ENCODE peak calls at places on chromosomes 1 and 21, in four cellular contexts. R is HepG2, K is HCT116, G is GM12878. P is an unnamed sample.

GRCh38 chr1:182304218-182305016 is 87.2 kb downstream of the GLUL start:
- DNase-seq in R (no peak), K (no peak), G (no peak), P (no peak)

GRCh38 chr1:156591432-156592157 is at the start of gene NAXE:
- DNase-seq in R (peak), K (no peak), G (no peak), P (peak)

GRCh38 chr1:17732475-17732874 is 22.7 kb upstream of the ACTL8 start:
- DNase-seq in R (no peak), K (no peak), G (no peak), P (no peak)

GRCh38 chr1:225447649-225448048 is 19.8 kb upstream of the LBR start:
- DNase-seq in R (no peak), K (no peak), G (no peak), P (no peak)

GRCh38 chr1:33346921-33347649 is 26.2 kb upstream of the A3GALT2 start:
- DNase-seq in R (peak), K (peak), G (no peak), P (no peak)

GRCh38 chr1:193406901-193407300 is 220.5 kb upstream of the B3GALT2 start:
- DNase-seq in R (peak), K (peak), G (no peak), P (no peak)

GRCh38 chr1:6151291-6151822 is 28.8 kb downstream of the CHD5 start:
- DNase-seq in R (no peak), K (no peak), G (no peak), P (no peak)

GRCh38 chr1:162709870-162710269 is 77.6 kb downstream of the DDR2 start:
- DNase-seq in R (no peak), K (no peak), G (no peak), P (no peak)

GRCh38 chr1:232519186-232519585 is 110.7 kb downstream of the SIPA1L2 start:
- DNase-seq in R (no peak), K (no peak), G (no peak), P (no peak)

GRCh38 chr1:101366513-101367215 is 129.8 kb downstream of the S1PR1 start:
- DNase-seq in R (no peak), K (no peak), G (no peak), P (no peak)

GRCh38 chr1:180221461-180221860 is 8.6 kb upstream of the LHX4 start:
- DNase-seq in R (no peak), K (no peak), G (no peak), P (no peak)

GRCh38 chr21:28641731-28642130 is 350.9 kb downstream of the LTN1 start:
- DNase-seq in R (no peak), K (no peak), G (no peak), P (no peak)

GRCh38 chr1:214952648-214953047 is 129.9 kb upstream of the KCNK2 start:
- DNase-seq in R (no peak), K (peak), G (no peak), P (peak)

GRCh38 chr1:214957330-214958137 is 125.0 kb upstream of the KCNK2 start:
- DNase-seq in R (no peak), K (no peak), G (no peak), P (no peak)

GRCh38 chr1:214958491-214958890 is 124.0 kb upstream of the KCNK2 start:
- DNase-seq in R (no peak), K (no peak), G (no peak), P (no peak)
- H3K9ac ChIP-seq in R (no peak), K (no peak), G (no peak), P (no peak)

GRCh38 chr21:41247976-41248545 is 68.5 kb upstream of the FAM3B start:
- DNase-seq in R (no peak), K (no peak), G (no peak), P (peak)
- H3K4me3 ChIP-seq in R (no peak), K (no peak), G (no peak), P (no peak)

GRCh38 chr1:44261475-44261853 is 48.2 kb downstream of the DMAP1 start:
- DNase-seq in R (no peak), K (no peak), G (no peak), P (no peak)
- H3K9ac ChIP-seq in R (no peak), K (no peak), G (no peak), P (no peak)

DNA sequence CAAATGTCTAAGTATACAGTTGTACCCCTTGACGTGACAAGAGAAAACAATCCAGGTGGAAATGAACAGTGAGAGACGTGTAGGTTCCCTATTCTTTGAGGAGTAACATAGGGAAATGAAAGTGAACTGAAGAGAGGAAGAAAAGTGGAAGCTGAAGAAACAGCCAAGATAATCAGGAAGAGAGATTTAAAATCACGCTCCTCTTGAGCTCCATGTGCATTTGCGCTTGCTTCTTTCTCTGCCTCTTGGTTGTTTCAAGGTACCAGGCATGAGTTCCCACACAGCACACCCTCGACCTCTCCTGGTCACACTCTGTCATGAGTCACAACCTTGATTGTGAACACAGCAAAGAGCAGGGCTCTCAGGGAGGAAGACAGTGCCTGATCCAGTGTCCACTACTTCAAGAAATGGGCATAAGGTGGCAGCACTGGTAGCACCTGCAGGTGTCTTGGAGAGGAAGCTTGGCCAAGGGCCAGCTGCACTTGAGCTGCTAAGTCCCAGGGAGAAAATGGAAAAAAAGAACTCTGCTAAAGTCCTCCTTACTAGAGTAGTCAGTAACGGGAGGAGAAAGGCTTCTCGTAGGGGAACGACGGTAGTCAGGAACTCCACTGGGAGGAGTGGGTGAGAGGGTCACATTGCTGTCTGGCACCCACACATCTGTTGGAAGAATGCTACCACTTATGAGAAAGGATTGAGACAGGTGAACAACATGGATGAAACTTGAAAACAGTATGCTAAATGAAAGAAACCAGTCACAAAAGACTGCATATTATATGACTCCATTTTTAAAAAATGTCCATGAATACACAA is 18.3 kb upstream of the ARID1A start:
- DNase-seq in R (peak), K (peak), G (peak), P (peak)
- H3K4me3 ChIP-seq in R (peak), K (peak), G (no peak), P (no peak)